ENCODE peak calls at places on chromosomes 11 and 22, in seven cellular contexts. One of them, this sample, is unnamed.

GRCh38 chr11:86553322-86553721 is 119.1 kb downstream of the ME3 start:
- DNase-seq in brain microvascular endothelial cell: no peak
- DNase-seq in substantia nigra: no peak
- DNase-seq in A549: no peak
- DNase-seq in GM12878: no peak
- DNase-seq in CD4-positive, alpha-beta memory T cell: no peak
- DNase-seq in mammary epithelial cell: no peak
- DNase-seq in this sample: no peak

GRCh38 chr11:75562836-75563484 is 907 bp downstream of the SERPINH1 start:
- DNase-seq in brain microvascular endothelial cell: peak; percentile 72
- DNase-seq in substantia nigra: no peak
- DNase-seq in A549: peak; percentile 40
- DNase-seq in GM12878: no peak
- DNase-seq in CD4-positive, alpha-beta memory T cell: no peak
- DNase-seq in mammary epithelial cell: peak; percentile 53
- DNase-seq in this sample: peak; percentile 76

GRCh38 chr11:10876168-10876567 is 18.3 kb upstream of the ZBED5 start:
- DNase-seq in brain microvascular endothelial cell: no peak
- DNase-seq in substantia nigra: no peak
- DNase-seq in A549: no peak
- DNase-seq in GM12878: no peak
- DNase-seq in CD4-positive, alpha-beta memory T cell: no peak
- DNase-seq in mammary epithelial cell: no peak
- DNase-seq in this sample: no peak

GRCh38 chr22:37431811-37432707 is 4.8 kb upstream of the ELFN2 start:
- DNase-seq in brain microvascular endothelial cell: peak; percentile 97
- DNase-seq in substantia nigra: no peak
- DNase-seq in A549: peak; percentile 86
- DNase-seq in GM12878: no peak
- DNase-seq in CD4-positive, alpha-beta memory T cell: no peak
- DNase-seq in mammary epithelial cell: peak; percentile 99
- DNase-seq in this sample: peak; percentile 98

GRCh38 chr11:128714881-128715280 is 21.0 kb downstream of the FLI1 start:
- DNase-seq in brain microvascular endothelial cell: peak; percentile 95
- DNase-seq in substantia nigra: no peak
- DNase-seq in A549: no peak
- DNase-seq in GM12878: no peak
- DNase-seq in CD4-positive, alpha-beta memory T cell: no peak
- DNase-seq in mammary epithelial cell: peak; percentile 81
- DNase-seq in this sample: peak; percentile 100

GRCh38 chr22:17077255-17077654 is 7.5 kb upstream of the IL17RA start:
- DNase-seq in brain microvascular endothelial cell: peak; percentile 48
- DNase-seq in substantia nigra: no peak
- DNase-seq in A549: no peak
- DNase-seq in GM12878: no peak
- DNase-seq in CD4-positive, alpha-beta memory T cell: no peak
- DNase-seq in mammary epithelial cell: peak; percentile 70
- DNase-seq in this sample: peak; percentile 26

GRCh38 chr11:61974766-61975631 is 7.6 kb upstream of the FTH1 start:
- DNase-seq in brain microvascular endothelial cell: no peak
- DNase-seq in substantia nigra: no peak
- DNase-seq in A549: peak; percentile 39
- DNase-seq in GM12878: no peak
- DNase-seq in CD4-positive, alpha-beta memory T cell: no peak
- DNase-seq in mammary epithelial cell: peak; percentile 63
- DNase-seq in this sample: no peak

GRCh38 chr11:13120691-13121090 is 111.6 kb downstream of the RASSF10 start:
- DNase-seq in brain microvascular endothelial cell: peak; percentile 15
- DNase-seq in substantia nigra: no peak
- DNase-seq in A549: no peak
- DNase-seq in GM12878: no peak
- DNase-seq in CD4-positive, alpha-beta memory T cell: no peak
- DNase-seq in mammary epithelial cell: peak; percentile 90
- DNase-seq in this sample: peak; percentile 84

GRCh38 chr22:21026783-21027692 is 5.3 kb downstream of the SLC7A4 start:
- DNase-seq in brain microvascular endothelial cell: peak; percentile 22
- DNase-seq in substantia nigra: no peak
- DNase-seq in A549: no peak
- DNase-seq in GM12878: no peak
- DNase-seq in CD4-positive, alpha-beta memory T cell: no peak
- DNase-seq in mammary epithelial cell: peak; percentile 43
- DNase-seq in this sample: peak; percentile 40

GRCh38 chr11:125300791-125301218 is 136.3 kb downstream of the PKNOX2 start:
- DNase-seq in brain microvascular endothelial cell: peak; percentile 71
- DNase-seq in substantia nigra: no peak
- DNase-seq in A549: peak; percentile 32
- DNase-seq in GM12878: no peak
- DNase-seq in CD4-positive, alpha-beta memory T cell: no peak
- DNase-seq in mammary epithelial cell: peak; percentile 82
- DNase-seq in this sample: peak; percentile 93

GRCh38 chr11:44943118-44943517 is 7.6 kb downstream of the TP53I11 start:
- DNase-seq in brain microvascular endothelial cell: no peak
- DNase-seq in substantia nigra: no peak
- DNase-seq in A549: no peak
- DNase-seq in GM12878: no peak
- DNase-seq in CD4-positive, alpha-beta memory T cell: no peak
- DNase-seq in mammary epithelial cell: no peak
- DNase-seq in this sample: no peak

GRCh38 chr22:38032681-38033521 is 24.3 kb upstream of the PICK1 start:
- DNase-seq in brain microvascular endothelial cell: peak; percentile 74
- DNase-seq in substantia nigra: no peak
- DNase-seq in A549: peak; percentile 53
- DNase-seq in GM12878: no peak
- DNase-seq in CD4-positive, alpha-beta memory T cell: no peak
- DNase-seq in mammary epithelial cell: no peak
- DNase-seq in this sample: peak; percentile 82

GRCh38 chr11:129853508-129854228 is 38.0 kb downstream of the TMEM45B start:
- DNase-seq in brain microvascular endothelial cell: no peak
- DNase-seq in substantia nigra: no peak
- DNase-seq in A549: peak; percentile 48
- DNase-seq in GM12878: no peak
- DNase-seq in CD4-positive, alpha-beta memory T cell: peak; percentile 91
- DNase-seq in mammary epithelial cell: peak; percentile 79
- DNase-seq in this sample: peak; percentile 8

GRCh38 chr22:43922123-43922522 is 1.5 kb upstream of the PNPLA3 start:
- DNase-seq in brain microvascular endothelial cell: no peak
- DNase-seq in substantia nigra: no peak
- DNase-seq in A549: no peak
- DNase-seq in GM12878: no peak
- DNase-seq in CD4-positive, alpha-beta memory T cell: no peak
- DNase-seq in mammary epithelial cell: no peak
- DNase-seq in this sample: no peak

GRCh38 chr11:40360206-40360798 is 1099.2 kb downstream of the LRRC4C start:
- DNase-seq in brain microvascular endothelial cell: no peak
- DNase-seq in substantia nigra: no peak
- DNase-seq in A549: no peak
- DNase-seq in GM12878: no peak
- DNase-seq in CD4-positive, alpha-beta memory T cell: no peak
- DNase-seq in mammary epithelial cell: no peak
- DNase-seq in this sample: no peak

GRCh38 chr11:123603666-123604065 is 50.8 kb downstream of the SCN3B start:
- DNase-seq in brain microvascular endothelial cell: no peak
- DNase-seq in substantia nigra: no peak
- DNase-seq in A549: no peak
- DNase-seq in GM12878: no peak
- DNase-seq in CD4-positive, alpha-beta memory T cell: no peak
- DNase-seq in mammary epithelial cell: no peak
- DNase-seq in this sample: no peak

GRCh38 chr11:102850973-102851745 is 7.8 kb upstream of the MMP3 start:
- DNase-seq in brain microvascular endothelial cell: peak; percentile 88
- DNase-seq in substantia nigra: no peak
- DNase-seq in A549: peak; percentile 9
- DNase-seq in GM12878: no peak
- DNase-seq in CD4-positive, alpha-beta memory T cell: no peak
- DNase-seq in mammary epithelial cell: peak; percentile 92
- DNase-seq in this sample: peak; percentile 44

GRCh38 chr11:61414547-61414946 is 15.2 kb downstream of the CPSF7 start:
- DNase-seq in brain microvascular endothelial cell: no peak
- DNase-seq in substantia nigra: no peak
- DNase-seq in A549: no peak
- DNase-seq in GM12878: no peak
- DNase-seq in CD4-positive, alpha-beta memory T cell: no peak
- DNase-seq in mammary epithelial cell: no peak
- DNase-seq in this sample: no peak

GRCh38 chr22:27507935-27508504 is 293.5 kb downstream of the MN1 start:
- DNase-seq in brain microvascular endothelial cell: no peak
- DNase-seq in substantia nigra: no peak
- DNase-seq in A549: no peak
- DNase-seq in GM12878: no peak
- DNase-seq in CD4-positive, alpha-beta memory T cell: no peak
- DNase-seq in mammary epithelial cell: peak; percentile 19
- DNase-seq in this sample: no peak

GRCh38 chr11:93849751-93850584 is 450 bp downstream of the VSTM5 start:
- DNase-seq in brain microvascular endothelial cell: no peak
- DNase-seq in substantia nigra: no peak
- DNase-seq in A549: peak; percentile 11
- DNase-seq in GM12878: no peak
- DNase-seq in CD4-positive, alpha-beta memory T cell: no peak
- DNase-seq in mammary epithelial cell: peak; percentile 1
- DNase-seq in this sample: peak; percentile 50

GRCh38 chr11:108278546-108278945 is 55.7 kb downstream of the ATM start:
- DNase-seq in brain microvascular endothelial cell: no peak
- DNase-seq in substantia nigra: no peak
- DNase-seq in A549: no peak
- DNase-seq in GM12878: no peak
- DNase-seq in CD4-positive, alpha-beta memory T cell: no peak
- DNase-seq in mammary epithelial cell: no peak
- DNase-seq in this sample: peak; percentile 13

GRCh38 chr11:103903621-103904323 is 132.7 kb upstream of the DDI1 start:
- DNase-seq in brain microvascular endothelial cell: no peak
- DNase-seq in substantia nigra: no peak
- DNase-seq in A549: no peak
- DNase-seq in GM12878: no peak
- DNase-seq in CD4-positive, alpha-beta memory T cell: no peak
- DNase-seq in mammary epithelial cell: no peak
- DNase-seq in this sample: no peak

GRCh38 chr11:46564459-46564858 is 29.4 kb downstream of the AMBRA1 start:
- DNase-seq in brain microvascular endothelial cell: no peak
- DNase-seq in substantia nigra: no peak
- DNase-seq in A549: no peak
- DNase-seq in GM12878: no peak
- DNase-seq in CD4-positive, alpha-beta memory T cell: no peak
- DNase-seq in mammary epithelial cell: peak; percentile 65
- DNase-seq in this sample: peak; percentile 72

GRCh38 chr11:4748435-4748834 is 21.3 kb downstream of the OR51F1 start:
- DNase-seq in brain microvascular endothelial cell: peak; percentile 14
- DNase-seq in substantia nigra: no peak
- DNase-seq in A549: no peak
- DNase-seq in GM12878: no peak
- DNase-seq in CD4-positive, alpha-beta memory T cell: no peak
- DNase-seq in mammary epithelial cell: peak; percentile 16
- DNase-seq in this sample: no peak

GRCh38 chr11:71525938-71526495 is 1.1 kb upstream of the KRTAP5-7 start:
- DNase-seq in brain microvascular endothelial cell: no peak
- DNase-seq in substantia nigra: no peak
- DNase-seq in A549: no peak
- DNase-seq in GM12878: no peak
- DNase-seq in CD4-positive, alpha-beta memory T cell: no peak
- DNase-seq in mammary epithelial cell: no peak
- DNase-seq in this sample: no peak

GRCh38 chr22:25903294-25903693 is 161.3 kb downstream of the MYO18B start:
- DNase-seq in brain microvascular endothelial cell: no peak
- DNase-seq in substantia nigra: no peak
- DNase-seq in A549: peak; percentile 12
- DNase-seq in GM12878: no peak
- DNase-seq in CD4-positive, alpha-beta memory T cell: no peak
- DNase-seq in mammary epithelial cell: no peak
- DNase-seq in this sample: no peak

GRCh38 chr22:43424201-43424600 is 12.4 kb downstream of the MPPED1 start:
- DNase-seq in brain microvascular endothelial cell: no peak
- DNase-seq in substantia nigra: no peak
- DNase-seq in A549: no peak
- DNase-seq in GM12878: no peak
- DNase-seq in CD4-positive, alpha-beta memory T cell: no peak
- DNase-seq in mammary epithelial cell: no peak
- DNase-seq in this sample: no peak

GRCh38 chr22:45263790-45264269 is 20.9 kb upstream of the UPK3A start:
- DNase-seq in brain microvascular endothelial cell: peak; percentile 61
- DNase-seq in substantia nigra: peak; percentile 63
- DNase-seq in A549: peak; percentile 80
- DNase-seq in GM12878: no peak
- DNase-seq in CD4-positive, alpha-beta memory T cell: no peak
- DNase-seq in mammary epithelial cell: peak; percentile 91
- DNase-seq in this sample: peak; percentile 78

GRCh38 chr22:38429460-38430128 is 25.4 kb downstream of the KCNJ4 start:
- DNase-seq in brain microvascular endothelial cell: no peak
- DNase-seq in substantia nigra: no peak
- DNase-seq in A549: no peak
- DNase-seq in GM12878: no peak
- DNase-seq in CD4-positive, alpha-beta memory T cell: no peak
- DNase-seq in mammary epithelial cell: no peak
- DNase-seq in this sample: peak; percentile 25

GRCh38 chr11:121566279-121567168 is 113.8 kb upstream of the SORL1-AS1 start:
- DNase-seq in brain microvascular endothelial cell: no peak
- DNase-seq in substantia nigra: no peak
- DNase-seq in A549: no peak
- DNase-seq in GM12878: no peak
- DNase-seq in CD4-positive, alpha-beta memory T cell: no peak
- DNase-seq in mammary epithelial cell: no peak
- DNase-seq in this sample: no peak
- H3K27ac ChIP-seq in brain microvascular endothelial cell: no peak overlapping the region
- H3K27ac ChIP-seq in substantia nigra: no peak overlapping the region
- H3K27ac ChIP-seq in A549: no peak overlapping the region
- H3K27ac ChIP-seq in GM12878: peak overlapping the region; percentile 64
- H3K27ac ChIP-seq in CD4-positive, alpha-beta memory T cell: no peak overlapping the region
- H3K27ac ChIP-seq in mammary epithelial cell: no peak overlapping the region
- H3K27ac ChIP-seq in this sample: no peak overlapping the region

GRCh38 chr11:134785660-134786284 is 373.7 kb upstream of the B3GAT1 start:
- DNase-seq in brain microvascular endothelial cell: peak; percentile 19
- DNase-seq in substantia nigra: no peak
- DNase-seq in A549: no peak
- DNase-seq in GM12878: no peak
- DNase-seq in CD4-positive, alpha-beta memory T cell: no peak
- DNase-seq in mammary epithelial cell: no peak
- DNase-seq in this sample: no peak
- H3K27ac ChIP-seq in brain microvascular endothelial cell: no peak overlapping the region
- H3K27ac ChIP-seq in substantia nigra: no peak overlapping the region
- H3K27ac ChIP-seq in A549: no peak overlapping the region
- H3K27ac ChIP-seq in GM12878: no peak overlapping the region
- H3K27ac ChIP-seq in CD4-positive, alpha-beta memory T cell: no peak overlapping the region
- H3K27ac ChIP-seq in mammary epithelial cell: no peak overlapping the region
- H3K27ac ChIP-seq in this sample: no peak overlapping the region

DNA sequence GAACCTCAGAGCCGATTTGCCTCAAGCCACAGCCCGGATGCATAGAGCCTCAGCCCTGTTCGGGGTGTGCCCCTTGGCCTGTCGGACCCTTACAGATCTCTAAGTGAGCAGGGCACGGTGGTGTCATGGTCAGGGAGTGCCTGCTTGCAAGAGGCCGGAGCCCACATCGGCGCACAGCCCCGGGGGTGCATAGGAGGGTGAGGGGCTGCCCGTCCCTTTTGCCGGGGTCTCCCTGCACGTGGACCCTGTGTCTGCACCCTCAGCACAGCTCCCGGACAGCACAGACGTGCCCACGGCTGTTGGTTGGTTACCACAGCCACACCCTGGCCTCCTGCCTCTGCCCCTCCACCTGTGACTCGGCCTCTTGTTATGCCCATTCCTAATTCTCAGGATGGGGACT is 6.5 kb downstream of the RAB36 start:
- DNase-seq in brain microvascular endothelial cell: no peak
- DNase-seq in substantia nigra: no peak
- DNase-seq in A549: no peak
- DNase-seq in GM12878: no peak
- DNase-seq in CD4-positive, alpha-beta memory T cell: no peak
- DNase-seq in mammary epithelial cell: no peak
- DNase-seq in this sample: no peak
- H3K27ac ChIP-seq in brain microvascular endothelial cell: no peak overlapping the region
- H3K27ac ChIP-seq in substantia nigra: no peak overlapping the region
- H3K27ac ChIP-seq in A549: no peak overlapping the region
- H3K27ac ChIP-seq in GM12878: no peak overlapping the region
- H3K27ac ChIP-seq in CD4-positive, alpha-beta memory T cell: no peak overlapping the region
- H3K27ac ChIP-seq in mammary epithelial cell: no peak overlapping the region
- H3K27ac ChIP-seq in this sample: no peak overlapping the region

GRCh38 chr22:41816241-41816640 is 15.8 kb downstream of the CCDC134 start:
- DNase-seq in brain microvascular endothelial cell: no peak
- DNase-seq in substantia nigra: no peak
- DNase-seq in A549: no peak
- DNase-seq in GM12878: no peak
- DNase-seq in CD4-positive, alpha-beta memory T cell: no peak
- DNase-seq in mammary epithelial cell: no peak
- DNase-seq in this sample: no peak
- H3K27ac ChIP-seq in brain microvascular endothelial cell: no peak overlapping the region
- H3K27ac ChIP-seq in substantia nigra: no peak overlapping the region
- H3K27ac ChIP-seq in A549: no peak overlapping the region
- H3K27ac ChIP-seq in GM12878: no peak overlapping the region
- H3K27ac ChIP-seq in CD4-positive, alpha-beta memory T cell: no peak overlapping the region
- H3K27ac ChIP-seq in mammary epithelial cell: no peak overlapping the region
- H3K27ac ChIP-seq in this sample: no peak overlapping the region